ENCODE peak calls at places on chromosomes 7 and 10, in ten cellular contexts. Q, T, F, K, B, J, A, X, V and Y are unnamed samples.

GRCh38 chr10:93334901-93335312 is 147.2 kb downstream of the MYOF start:
- DNase-seq in V (no peak), B (peak), K (no peak), F (no peak), Q (no peak), J (no peak), A (no peak), X (peak), T (no peak), Y (no peak)

GRCh38 chr10:6920072-6921019 is 340.3 kb upstream of the PRKCQ start:
- DNase-seq in T (peak), K (no peak), J (peak), V (peak), Q (peak), A (peak), F (peak), B (peak), X (peak), Y (no peak)

GRCh38 chr10:59877191-59877671 is 29.1 kb downstream of the CCDC6 start:
- DNase-seq in J (no peak), K (peak), B (peak), Q (peak), A (no peak), F (no peak), T (no peak), X (no peak), V (no peak), Y (no peak)

GRCh38 chr10:132391372-132392020 is 5.5 kb upstream of the PWWP2B start:
- DNase-seq in B (no peak), A (peak), V (no peak), X (no peak), Q (no peak), T (peak), K (no peak), J (no peak), F (no peak), Y (no peak)

GRCh38 chr7:48089415-48089975 is 430 bp downstream of the UPP1 start:
- DNase-seq in V (no peak), J (no peak), Q (peak), F (peak), X (peak), A (peak), K (no peak), B (peak), T (no peak), Y (no peak)

GRCh38 chr7:131071786-131072504 is 255.7 kb upstream of the MKLN1 start:
- DNase-seq in Q (no peak), T (no peak), X (peak), V (no peak), F (peak), A (peak), B (peak), K (no peak), J (peak), Y (no peak)

GRCh38 chr10:122219340-122219739 is 51.8 kb upstream of the BTBD16 start:
- DNase-seq in F (no peak), J (no peak), T (no peak), A (no peak), V (no peak), X (no peak), K (no peak), Q (no peak), B (no peak), Y (no peak)

GRCh38 chr7:85111761-85112160 is 75.1 kb downstream of the SEMA3D start:
- DNase-seq in J (no peak), V (no peak), T (no peak), Q (no peak), F (no peak), B (no peak), X (no peak), A (no peak), K (no peak), Y (no peak)

GRCh38 chr7:155166108-155166507 is 96.0 kb downstream of the HTR5A start:
- DNase-seq in X (no peak), A (no peak), K (no peak), Q (no peak), F (no peak), B (no peak), T (no peak), V (no peak), J (no peak), Y (no peak)

GRCh38 chr10:71302874-71303568 is 16.0 kb upstream of the SLC29A3 start:
- DNase-seq in J (peak), F (no peak), T (no peak), K (no peak), X (peak), A (no peak), B (peak), Q (no peak), V (no peak), Y (no peak)

DNA sequence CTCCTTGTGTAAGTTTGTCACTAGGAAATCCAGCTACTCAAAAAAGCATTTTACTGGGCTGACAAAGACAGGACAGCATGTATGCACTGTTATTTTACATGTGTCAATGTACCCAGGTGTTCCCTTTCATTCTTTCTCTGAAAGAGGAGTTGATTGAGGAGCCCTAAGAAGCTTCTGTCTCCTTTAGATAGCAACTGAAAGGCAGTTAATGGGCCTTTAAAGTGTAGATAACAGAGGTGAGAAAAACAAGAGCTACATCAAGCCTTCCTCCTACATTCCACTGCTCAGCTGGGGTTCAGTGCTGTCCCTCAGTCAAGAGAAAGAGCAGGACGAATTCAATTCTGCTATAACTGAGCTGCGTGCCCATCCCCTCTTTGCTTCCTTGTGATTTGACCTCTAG is 12.8 kb upstream of the WIPF3 start:
- DNase-seq in Q (no peak), B (no peak), F (no peak), A (no peak), K (no peak), T (no peak), J (no peak), X (peak), V (no peak), Y (no peak)
- H3K4me3 ChIP-seq in Q (no peak), B (no peak), F (no peak), A (no peak), K (no peak), T (no peak), J (no peak), X (no peak), V (no peak), Y (no peak)

GRCh38 chr7:82335001-82335400 is 108.6 kb downstream of the CACNA2D1 start:
- DNase-seq in X (no peak), Q (no peak), V (no peak), A (no peak), F (no peak), B (no peak), J (no peak), T (no peak), K (no peak), Y (no peak)
- TF ChIP-seq CTCF in X (no peak), Q (no peak), V (no peak), A (no peak), F (no peak), B (no peak), J (no peak), T (no peak), K (no peak), Y (no peak)

GRCh38 chr10:109982123-109982522 is 25.7 kb upstream of the ADD3 start:
- DNase-seq in Q (no peak), V (no peak), A (no peak), J (no peak), F (no peak), K (no peak), T (no peak), X (no peak), B (no peak), Y (no peak)
- H3K4me3 ChIP-seq in Q (no peak), V (no peak), A (no peak), J (no peak), F (no peak), K (no peak), T (no peak), X (no peak), B (no peak), Y (no peak)

DNA sequence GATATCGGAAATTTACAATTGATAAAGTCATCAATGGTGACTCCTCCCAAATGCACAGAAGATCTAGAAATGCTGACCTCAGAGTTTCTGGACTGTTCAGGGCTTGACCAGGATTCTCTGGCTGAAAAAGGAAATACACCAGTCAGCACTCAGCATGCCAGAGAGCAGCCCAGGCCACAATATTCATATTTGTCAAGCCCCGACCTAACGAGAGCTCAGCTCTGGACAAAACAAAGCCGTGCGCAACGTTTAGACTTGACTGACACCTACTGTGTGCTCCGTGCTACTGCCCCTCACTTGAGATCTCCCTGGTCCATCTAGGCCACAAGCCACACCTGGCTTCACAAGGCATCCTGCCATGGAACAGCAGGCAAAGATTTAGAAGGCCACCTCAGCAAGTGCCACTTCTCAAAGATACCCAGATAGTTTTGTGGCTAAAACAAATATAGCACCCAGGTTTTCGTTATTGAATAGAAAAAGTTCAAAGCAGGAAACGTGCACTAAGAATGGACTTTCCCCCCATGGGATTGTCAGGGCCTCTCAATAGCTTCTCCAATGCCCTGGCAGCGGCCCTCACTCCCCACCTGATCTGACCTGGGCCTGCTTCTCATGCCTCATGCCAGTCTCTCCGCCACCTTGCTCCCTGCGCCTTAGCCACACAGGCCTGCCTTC is 218.3 kb downstream of the FAM107B start:
- DNase-seq in V (no peak), B (no peak), F (peak), X (peak), A (no peak), J (peak), T (no peak), Q (no peak), K (no peak), Y (peak)
- TF ChIP-seq CTCF in V (peak), B (peak), F (no peak), X (peak), A (no peak), J (peak), T (peak), Q (no peak), K (no peak), Y (peak)

GRCh38 chr7:20236790-20237189 is 19.6 kb upstream of the MACC1 start:
- DNase-seq in T (no peak), V (no peak), K (no peak), A (no peak), X (no peak), F (no peak), J (no peak), B (peak), Q (no peak), Y (no peak)

GRCh38 chr7:20240080-20240926 is 23.1 kb upstream of the MACC1 start:
- DNase-seq in V (no peak), J (no peak), F (no peak), K (no peak), B (no peak), A (no peak), T (no peak), Q (no peak), X (no peak), Y (peak)

GRCh38 chr7:20238268-20238753 is 21.1 kb upstream of the MACC1 start:
- DNase-seq in J (no peak), F (no peak), B (no peak), T (no peak), K (no peak), V (no peak), Q (no peak), A (no peak), X (no peak), Y (no peak)

GRCh38 chr7:20237464-20238267 is 20.5 kb upstream of the MACC1 start:
- DNase-seq in Q (no peak), B (no peak), X (no peak), T (no peak), K (no peak), V (no peak), F (no peak), A (no peak), J (no peak), Y (no peak)

DNA sequence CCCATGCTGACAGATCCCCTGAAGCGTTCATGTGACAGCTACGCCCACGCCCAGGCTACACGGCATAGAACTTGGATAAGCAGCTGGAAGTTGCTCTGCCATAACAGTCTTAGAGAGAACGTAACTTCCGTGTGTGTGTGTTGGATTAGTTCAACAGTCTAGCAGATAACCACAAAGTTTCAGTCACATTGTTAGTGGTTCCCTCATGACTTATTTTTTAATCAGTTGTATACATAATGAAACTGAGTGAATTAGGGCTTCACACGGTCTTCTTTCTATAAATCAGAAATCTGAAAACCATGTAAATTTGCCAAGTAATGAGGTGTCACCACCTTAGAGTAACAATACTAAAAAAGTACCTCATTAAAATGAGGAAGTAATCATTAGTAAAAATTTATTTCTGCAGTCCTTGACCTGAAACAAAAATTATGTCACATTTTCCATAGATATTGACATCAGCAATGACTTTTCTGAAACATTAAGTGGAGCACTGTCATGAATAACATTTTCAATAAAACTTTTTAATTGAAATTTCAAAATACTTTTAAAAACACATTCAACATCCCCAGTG is 21.7 kb upstream of the MACC1 start:
- DNase-seq in B (no peak), K (no peak), J (no peak), Q (no peak), A (no peak), V (no peak), F (peak), X (no peak), T (peak), Y (peak)
- H3K4me3 ChIP-seq in B (no peak), K (no peak), J (no peak), Q (no peak), A (no peak), V (no peak), F (no peak), X (no peak), T (no peak), Y (peak)

GRCh38 chr7:63038987-63039386 is 959.7 kb upstream of the ZNF722 start:
- DNase-seq in V (no peak), A (no peak), F (no peak), X (no peak), T (no peak), K (no peak), J (no peak), B (no peak), Q (no peak), Y (no peak)

GRCh38 chr7:63040966-63041610 is 957.6 kb upstream of the ZNF722 start:
- DNase-seq in F (no peak), Q (no peak), V (no peak), T (no peak), X (no peak), J (no peak), K (no peak), A (peak), B (no peak), Y (no peak)

GRCh38 chr7:63040336-63040735 is 958.3 kb upstream of the ZNF722 start:
- DNase-seq in V (no peak), Q (no peak), X (no peak), T (no peak), F (no peak), A (no peak), J (no peak), B (no peak), K (no peak), Y (no peak)

GRCh38 chr7:63041786-63042185 is 956.9 kb upstream of the ZNF722 start:
- DNase-seq in B (no peak), J (no peak), Q (no peak), T (no peak), X (no peak), K (no peak), V (no peak), F (no peak), A (no peak), Y (no peak)

DNA sequence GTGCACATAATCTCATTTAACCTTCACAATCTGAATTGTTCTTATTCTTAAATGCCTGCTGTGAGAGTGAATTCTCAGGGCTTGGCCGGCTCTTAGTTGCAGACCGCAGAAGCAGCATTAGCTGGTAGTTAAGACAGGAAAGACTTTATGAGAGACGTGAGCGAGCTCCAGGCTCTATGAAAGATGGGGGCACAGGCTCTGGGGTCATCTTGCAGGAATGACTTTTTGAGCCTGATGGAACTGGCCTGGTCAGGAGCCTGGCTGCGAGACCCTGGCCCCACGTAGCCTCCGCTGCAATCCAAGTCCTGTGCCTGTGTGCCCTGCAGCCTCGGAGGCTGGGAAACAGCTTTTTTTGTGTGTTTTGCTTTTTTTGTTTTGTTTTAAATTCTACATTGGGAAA is 958.8 kb upstream of the ZNF722 start:
- DNase-seq in Q (no peak), B (no peak), F (no peak), A (no peak), J (no peak), K (no peak), V (no peak), X (no peak), T (no peak), Y (no peak)
- TF ChIP-seq CTCF in Q (no peak), B (no peak), F (no peak), A (no peak), J (no peak), K (no peak), V (no peak), X (no peak), T (no peak), Y (no peak)

DNA sequence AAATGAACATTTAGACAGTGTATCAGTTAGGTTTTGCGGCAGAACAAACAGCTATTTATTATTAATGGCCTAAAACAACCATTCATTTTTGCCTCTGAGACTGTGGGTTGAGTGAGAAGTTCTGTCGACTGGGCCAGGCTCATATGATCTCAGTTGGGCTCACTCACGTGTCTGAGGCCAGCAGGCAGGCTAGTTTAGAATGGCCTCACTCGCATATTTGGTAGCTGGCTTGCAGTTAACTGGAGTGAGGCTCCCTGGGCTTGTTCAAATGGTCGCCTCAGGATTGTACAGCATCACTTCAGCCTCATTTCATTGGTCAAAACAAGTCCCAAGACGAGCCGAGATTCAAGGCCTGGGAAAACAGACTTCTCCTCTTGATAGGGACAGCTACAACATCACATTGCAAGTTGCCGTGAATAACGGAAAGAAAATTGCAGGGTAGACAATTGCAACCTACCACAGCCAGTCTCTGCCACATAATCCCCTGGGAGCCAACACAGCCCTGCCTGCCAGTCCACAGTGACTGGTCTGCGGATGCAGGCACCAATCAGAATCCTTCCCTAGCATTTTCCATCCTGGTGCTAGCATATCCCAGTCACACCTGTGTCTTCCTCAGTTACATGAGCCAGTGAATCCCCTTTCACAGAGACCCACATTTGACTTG is 23.1 kb upstream of the PPIF start:
- DNase-seq in B (no peak), F (no peak), Q (no peak), V (no peak), T (no peak), X (no peak), K (no peak), J (peak), A (no peak), Y (no peak)
- H3K4me3 ChIP-seq in B (no peak), F (no peak), Q (no peak), V (no peak), T (no peak), X (no peak), K (no peak), J (no peak), A (no peak), Y (no peak)